ENCODE peak calls at places on chromosomes 1 and 21, in seven cellular contexts. O is tibial artery, J is left ventricle myocardium inferior, R is fibroblast of lung, S is hepatocyte, Z is PC-9, F is esophagus squamous epithelium. H is an unnamed sample.

GRCh38 chr1:155192346-155193274 is 15.1 kb downstream of the THBS3 start:
- DNase-seq in F (no peak), Z (peak; percentile 51), S (peak; percentile 73), J (no peak), R (no peak), O (no peak), H (no peak)

GRCh38 chr1:58249729-58250586 is 296.6 kb downstream of the OMA1 start:
- DNase-seq in J (peak; percentile 21), O (no peak), F (no peak), Z (no peak), R (peak; percentile 66), S (peak; percentile 39), H (peak; percentile 52)

GRCh38 chr1:966603-967295 is 467 bp downstream of the PLEKHN1 start:
- DNase-seq in S (peak; percentile 87), R (peak; percentile 66), F (no peak), O (peak; percentile 59), Z (peak; percentile 70), J (no peak), H (peak; percentile 51)

GRCh38 chr1:87329051-87329755 is 523 bp downstream of the LMO4 start:
- DNase-seq in R (peak; percentile 50), F (no peak), J (peak; percentile 31), S (peak; percentile 59), Z (peak; percentile 38), O (peak; percentile 34), H (peak; percentile 36)

GRCh38 chr1:68479501-68479900 is 17.4 kb downstream of the DEPDC1 start:
- DNase-seq in F (no peak), J (no peak), Z (no peak), R (no peak), S (no peak), O (no peak), H (no peak)

GRCh38 chr1:39569034-39569433 is 7.6 kb downstream of the PABPC4 start:
- DNase-seq in F (no peak), O (no peak), R (no peak), S (no peak), J (no peak), Z (no peak), H (no peak)

GRCh38 chr1:36217667-36218066 is 6.6 kb upstream of the THRAP3 start:
- DNase-seq in Z (no peak), F (no peak), J (no peak), S (no peak), R (peak; percentile 39), O (no peak), H (no peak)

GRCh38 chr1:35560256-35561225 is 2.9 kb downstream of the NCDN start:
- DNase-seq in F (no peak), O (no peak), J (peak; percentile 78), Z (no peak), S (no peak), R (no peak), H (no peak)

GRCh38 chr1:53279556-53280160 is 41.3 kb upstream of the MAGOH start:
- DNase-seq in O (no peak), Z (no peak), S (no peak), J (no peak), R (no peak), F (no peak), H (no peak)

GRCh38 chr21:37688952-37689659 is 227.2 kb downstream of the KCNJ6 start:
- DNase-seq in F (no peak), Z (no peak), J (no peak), S (no peak), R (no peak), O (no peak), H (no peak)

GRCh38 chr1:186768906-186769305 is 59.8 kb upstream of the PLA2G4A start:
- DNase-seq in S (no peak), R (no peak), Z (no peak), F (no peak), O (no peak), J (no peak), H (no peak)

GRCh38 chr1:164774819-164775654 is 216.1 kb downstream of the PBX1 start:
- DNase-seq in O (no peak), J (no peak), Z (no peak), S (peak; percentile 39), R (no peak), F (no peak), H (no peak)

GRCh38 chr1:164772635-164773034 is 213.7 kb downstream of the PBX1 start:
- DNase-seq in S (peak; percentile 79), R (peak; percentile 99), J (peak; percentile 53), O (peak; percentile 80), F (no peak), Z (peak; percentile 96), H (peak; percentile 88)

GRCh38 chr1:164771568-164772350 is 212.8 kb downstream of the PBX1 start:
- DNase-seq in S (peak; percentile 86), F (no peak), Z (peak; percentile 90), J (no peak), O (no peak), R (peak; percentile 88), H (peak; percentile 87)

GRCh38 chr1:164773146-164773545 is 214.2 kb downstream of the PBX1 start:
- DNase-seq in O (no peak), F (no peak), R (no peak), Z (no peak), J (no peak), S (no peak), H (no peak)

DNA sequence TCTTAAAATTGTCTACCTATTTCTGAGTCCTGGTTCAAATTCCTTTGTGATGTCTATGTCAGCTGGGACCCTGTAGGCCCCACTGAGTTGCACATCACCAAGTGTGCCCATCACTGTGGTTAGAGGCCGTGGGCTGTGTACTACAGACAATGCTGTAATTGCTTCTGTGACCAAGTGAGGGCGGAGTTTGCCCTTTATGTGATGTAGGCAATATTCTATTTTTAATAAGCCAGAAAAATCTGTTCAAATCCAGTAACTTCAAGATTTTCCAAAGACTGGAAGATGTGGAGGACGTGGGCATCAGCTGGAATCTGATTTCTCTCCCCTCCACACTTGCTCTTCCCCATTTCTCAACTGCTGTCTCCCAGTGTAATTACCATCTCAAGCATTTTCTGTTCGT is 215.4 kb downstream of the PBX1 start:
- DNase-seq in Z (no peak), O (no peak), S (no peak), J (no peak), F (no peak), R (no peak), H (no peak)
- H3K4me1 ChIP-seq in Z (peaks cover 67% of the 10 kb centered on the region), O (no peaks in the 10 kb centered on the region), S (peaks cover 58% of the 10 kb centered on the region), J (peaks cover 70% of the 10 kb centered on the region), F (peaks cover 26% of the 10 kb centered on the region), R (peaks cover 28% of the 10 kb centered on the region), H (peaks cover 23% of the 10 kb centered on the region)

GRCh38 chr1:180640531-180640949 is 8.7 kb downstream of the XPR1 start:
- DNase-seq in R (no peak), Z (no peak), F (no peak), J (no peak), S (no peak), O (no peak), H (no peak)
- H3K4me1 ChIP-seq in R (no peaks in the 10 kb centered on the region), Z (no peaks in the 10 kb centered on the region), F (peaks cover 1% of the 10 kb centered on the region), J (peaks cover 99% of the 10 kb centered on the region), S (no peaks in the 10 kb centered on the region), O (no peaks in the 10 kb centered on the region), H (peaks cover 10% of the 10 kb centered on the region)

GRCh38 chr1:234515411-234515810 is 36.4 kb upstream of the TARBP1 start:
- DNase-seq in O (no peak), J (no peak), S (peak; percentile 44), F (no peak), Z (peak; percentile 88), R (peak; percentile 67), H (peak; percentile 67)

GRCh38 chr1:234518876-234519275 is 39.9 kb upstream of the TARBP1 start:
- DNase-seq in F (no peak), R (no peak), J (no peak), Z (no peak), O (no peak), S (no peak), H (no peak)

GRCh38 chr1:234519506-234519905 is 40.5 kb upstream of the TARBP1 start:
- DNase-seq in O (no peak), R (no peak), J (no peak), Z (no peak), S (no peak), F (no peak), H (no peak)

GRCh38 chr1:234515821-234516241 is 36.9 kb upstream of the TARBP1 start:
- DNase-seq in Z (peak; percentile 81), S (no peak), R (peak; percentile 89), O (no peak), J (no peak), F (no peak), H (no peak)

DNA sequence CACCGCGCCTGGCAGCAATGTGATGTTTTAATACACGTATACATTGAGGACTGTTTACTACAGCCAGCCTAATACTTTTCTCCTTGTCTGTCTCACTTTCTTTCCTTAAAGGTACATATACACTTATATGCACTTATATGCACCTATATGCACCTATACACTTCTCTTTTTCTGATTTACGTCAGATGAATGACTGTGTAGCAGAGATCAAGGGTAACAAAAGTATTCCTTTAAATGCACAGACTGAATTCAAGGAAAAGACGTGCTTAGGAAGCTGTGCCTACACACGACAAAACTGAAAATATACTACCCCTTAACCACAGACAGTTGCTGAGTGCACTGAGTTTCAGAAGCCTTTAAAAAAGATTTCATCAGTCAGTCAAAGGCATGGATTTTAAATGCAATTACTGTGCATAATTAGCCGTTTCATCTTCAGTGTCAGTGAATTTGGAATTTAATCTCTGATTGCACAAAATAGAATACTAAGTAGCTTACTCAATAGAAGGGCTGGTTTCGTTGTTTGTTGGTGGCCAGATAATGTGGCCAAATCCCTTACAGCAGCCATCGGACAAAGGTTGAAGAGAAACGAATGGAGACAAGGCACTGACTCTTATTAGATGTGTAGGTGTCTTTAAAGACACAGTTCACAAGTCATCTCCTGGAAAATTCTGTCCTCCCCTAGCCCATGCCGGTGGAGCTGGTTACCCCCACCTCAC is 38.3 kb upstream of the TARBP1 start:
- DNase-seq in Z (no peak), F (no peak), J (no peak), S (no peak), O (no peak), R (no peak), H (no peak)
- H3K4me1 ChIP-seq in Z (peaks cover 43% of the 10 kb centered on the region), F (peaks cover 10% of the 10 kb centered on the region), J (peaks cover 71% of the 10 kb centered on the region), S (peaks cover 8% of the 10 kb centered on the region), O (no peaks in the 10 kb centered on the region), R (peaks cover 10% of the 10 kb centered on the region), H (peaks cover 9% of the 10 kb centered on the region)

DNA sequence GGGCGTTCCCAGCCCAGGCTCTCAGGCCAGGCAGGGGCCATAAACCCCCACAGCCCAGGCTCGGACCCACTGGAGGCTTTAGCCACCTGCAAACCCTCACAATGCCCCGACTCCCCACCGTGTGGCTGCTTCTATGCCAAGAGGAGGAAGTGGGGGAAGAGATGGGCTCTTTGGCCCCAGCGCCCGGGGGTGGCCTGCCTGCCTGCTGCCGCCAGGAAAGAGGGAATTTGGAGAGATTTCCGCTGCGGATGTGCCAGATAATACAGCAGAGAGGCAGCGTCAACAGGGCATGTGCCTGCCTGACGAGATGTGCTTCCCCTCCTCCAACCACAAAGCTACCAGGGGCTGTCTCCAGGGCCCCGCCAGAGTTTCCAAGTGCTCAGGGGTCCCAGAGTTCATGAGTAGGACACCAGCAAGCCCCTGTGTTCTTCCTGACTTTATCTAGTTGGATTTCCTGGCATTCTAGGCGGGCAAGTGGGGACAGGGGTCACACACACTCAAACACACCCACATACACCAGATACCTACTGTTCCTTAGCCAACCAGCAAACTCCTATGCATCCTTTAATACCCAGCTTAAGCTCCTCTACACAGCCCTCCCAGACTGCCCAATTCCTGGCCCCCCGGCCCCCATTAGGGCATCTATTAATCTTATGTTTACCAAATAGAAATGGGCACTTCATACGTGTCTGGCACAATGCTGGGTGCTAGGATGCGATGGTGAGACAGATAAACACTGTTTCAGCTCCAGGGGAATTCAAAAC is 14.1 kb downstream of the EPHA2 start:
- DNase-seq in Z (no peak), O (peak; percentile 49), J (no peak), S (no peak), F (no peak), R (peak; percentile 39), H (peak; percentile 55)
- H3K4me1 ChIP-seq in Z (peaks cover 87% of the 10 kb centered on the region), O (no peaks in the 10 kb centered on the region), J (peaks cover 86% of the 10 kb centered on the region), S (peaks cover 64% of the 10 kb centered on the region), F (peaks cover 73% of the 10 kb centered on the region), R (peaks cover 47% of the 10 kb centered on the region), H (peaks cover 62% of the 10 kb centered on the region)